ENCODE peak calls at places on chromosomes 1 and 21, in seven cellular contexts. I is central memory CD8-positive, alpha-beta T cell; A is LoVo; U is adrenal gland; L is omental fat pad; T is AG08396; B is GM03348. M is an unnamed sample.

GRCh38 chr1:16993521-16994038 is 13.2 kb upstream of the MFAP2 start:
- DNase-seq in I (no peak), A (no peak), U (no peak), L (no peak), T (no peak), B (no peak), M (no peak)

GRCh38 chr1:218735436-218735835 is 390.3 kb downstream of the TGFB2 start:
- DNase-seq in I (no peak), A (no peak), U (peak; percentile 20), L (no peak), T (peak; percentile 45), B (peak; percentile 77), M (no peak)

GRCh38 chr1:177912991-177913390 is 56.9 kb downstream of the SEC16B start:
- DNase-seq in I (no peak), A (no peak), U (no peak), L (no peak), T (no peak), B (no peak), M (peak; percentile 61)

GRCh38 chr1:15341634-15342375 is 67.9 kb upstream of the EFHD2 start:
- DNase-seq in I (no peak), A (peak; percentile 35), U (no peak), L (no peak), T (peak; percentile 30), B (no peak), M (no peak)

GRCh38 chr1:87556326-87556725 is 227.6 kb downstream of the LMO4 start:
- DNase-seq in I (no peak), A (no peak), U (no peak), L (no peak), T (peak; percentile 12), B (no peak), M (no peak)

GRCh38 chr1:24874611-24875225 is 55.4 kb downstream of the RUNX3 start:
- DNase-seq in I (no peak), A (no peak), U (no peak), L (no peak), T (no peak), B (peak; percentile 37), M (no peak)

GRCh38 chr21:36945496-36946138 is 20.9 kb downstream of the HLCS start:
- DNase-seq in I (no peak), A (no peak), U (no peak), L (no peak), T (no peak), B (peak; percentile 21), M (no peak)

GRCh38 chr1:83931658-83932253 is 67.2 kb downstream of the TTLL7 start:
- DNase-seq in I (no peak), A (peak; percentile 52), U (peak; percentile 16), L (no peak), T (peak; percentile 50), B (peak; percentile 69), M (no peak)

GRCh38 chr1:157984469-157984868 is 9.0 kb upstream of the KIRREL1 start:
- DNase-seq in I (no peak), A (no peak), U (no peak), L (no peak), T (no peak), B (no peak), M (no peak)

GRCh38 chr1:99820546-99820945 is 29.6 kb upstream of the AGL start:
- DNase-seq in I (no peak), A (no peak), U (no peak), L (no peak), T (no peak), B (no peak), M (no peak)

GRCh38 chr1:181263444-181263843 is 174.9 kb downstream of the IER5 start:
- DNase-seq in I (no peak), A (no peak), U (no peak), L (no peak), T (no peak), B (no peak), M (no peak)

M was measured in transverse colon.